ENCODE peak calls at places on chromosomes 2 and 18, in four cellular contexts. U is vagina, T is left lung, J is amniotic stem cell. O is an unnamed sample.

GRCh38 chr2:182636694-182637093 is 79.4 kb upstream of the DNAJC10 start:
- DNase-seq in U (no peak), T (no peak), J (no peak), O (no peak)

GRCh38 chr2:200765139-200765951 is 46.4 kb upstream of the BZW1 start:
- DNase-seq in U (no peak), T (no peak), J (peak), O (no peak)

GRCh38 chr18:27713727-27714080 is 463.2 kb downstream of the CDH2 start:
- DNase-seq in U (no peak), T (no peak), J (peak), O (no peak)

GRCh38 chr2:234329202-234329930 is 167.5 kb downstream of the ARL4C start:
- DNase-seq in U (no peak), T (no peak), J (no peak), O (no peak)

GRCh38 chr2:137467246-137467862 is 496.9 kb upstream of the HNMT start:
- DNase-seq in U (no peak), T (no peak), J (no peak), O (no peak)

GRCh38 chr2:234858134-234858533 is 93.7 kb upstream of the SH3BP4 start:
- DNase-seq in U (no peak), T (no peak), J (no peak), O (no peak)

GRCh38 chr18:43031169-43031568 is 84.3 kb downstream of the RIT2 start:
- DNase-seq in U (no peak), T (no peak), J (no peak), O (no peak)

GRCh38 chr2:124250433-124250832 is 225.3 kb downstream of the CNTNAP5 start:
- DNase-seq in U (no peak), T (no peak), J (no peak), O (no peak)

GRCh38 chr18:55908790-55909408 is 320.9 kb upstream of the TCF4 start:
- DNase-seq in U (no peak), T (no peak), J (no peak), O (no peak)

GRCh38 chr2:11571170-11571569 is 37.3 kb downstream of the GREB1 start:
- DNase-seq in U (no peak), T (peak), J (no peak), O (no peak)

GRCh38 chr2:38264649-38265322 is 112.3 kb downstream of the ATL2 start:
- DNase-seq in U (no peak), T (no peak), J (no peak), O (no peak)

GRCh38 chr2:201171259-201171814 is 11.6 kb upstream of the CASP10 start:
- DNase-seq in U (no peak), T (no peak), J (no peak), O (no peak)

GRCh38 chr2:149645391-149645790 is 57.8 kb upstream of the MMADHC start:
- DNase-seq in U (no peak), T (no peak), J (peak), O (no peak)

GRCh38 chr2:3078684-3079083 is 298.9 kb downstream of the EIPR1 start:
- DNase-seq in U (no peak), T (no peak), J (no peak), O (no peak)

GRCh38 chr2:137302957-137303356 is 537.6 kb downstream of the THSD7B start:
- DNase-seq in U (no peak), T (no peak), J (no peak), O (no peak)

GRCh38 chr2:28717339-28717758 is 34.3 kb upstream of the PPP1CB start:
- DNase-seq in U (no peak), T (peak), J (no peak), O (no peak)

GRCh38 chr2:171958475-171958874 is 36.2 kb downstream of the HAT1 start:
- DNase-seq in U (no peak), T (no peak), J (peak), O (no peak)

GRCh38 chr2:199410130-199410529 is 47.6 kb downstream of the SATB2 start:
- DNase-seq in U (no peak), T (no peak), J (no peak), O (no peak)

GRCh38 chr2:10916953-10917352 is 5.2 kb downstream of the KCNF1 start:
- DNase-seq in U (no peak), T (no peak), J (no peak), O (no peak)

GRCh38 chr2:160871096-160871495 is 289.1 kb upstream of the TANK start:
- DNase-seq in U (no peak), T (no peak), J (no peak), O (no peak)

GRCh38 chr2:98502556-98503335 is 58.1 kb downstream of the INPP4A start:
- DNase-seq in U (no peak), T (no peak), J (peak), O (peak)

GRCh38 chr2:239440511-239440959 is 39.7 kb upstream of the HDAC4 start:
- DNase-seq in U (no peak), T (no peak), J (no peak), O (no peak)

GRCh38 chr2:222878877-222879601 is 18.2 kb downstream of the ACSL3 start:
- DNase-seq in U (no peak), T (no peak), J (peak), O (no peak)

GRCh38 chr18:79616651-79617518 is 62.7 kb upstream of the CTDP1 start:
- DNase-seq in U (no peak), T (peak), J (no peak), O (no peak)

GRCh38 chr18:25058520-25058919 is 293.4 kb downstream of the ZNF521 start:
- DNase-seq in U (no peak), T (no peak), J (no peak), O (no peak)

GRCh38 chr2:23312996-23313606 is 71.9 kb upstream of the KLHL29 start:
- DNase-seq in U (no peak), T (no peak), J (no peak), O (no peak)

GRCh38 chr2:167651406-167652151 is 595.8 kb downstream of the STK39 start:
- DNase-seq in U (no peak), T (no peak), J (no peak), O (no peak)

GRCh38 chr2:10378189-10378588 is 69.9 kb downstream of the ODC1 start:
- DNase-seq in U (no peak), T (no peak), J (no peak), O (no peak)

O was measured in retinal pigment epithelial cell.